ENCODE peak calls at places on chromosomes 2 and 18, in eight cellular contexts. One of them, this sample, is unnamed.

GRCh38 chr2:170244555-170244954 is 66.6 kb downstream of the MYO3B start:
- DNase-seq in testis: no peak
- DNase-seq in breast epithelium: no peak
- DNase-seq in SK-N-SH: no peak
- DNase-seq in heart left ventricle: no peak
- DNase-seq in mucosa of descending colon: no peak
- DNase-seq in OCI-LY7: no peak
- DNase-seq in spleen: no peak
- DNase-seq in this sample: no peak

GRCh38 chr2:235244497-235245215 is 249.2 kb upstream of the AGAP1 start:
- DNase-seq in testis: no peak
- DNase-seq in breast epithelium: no peak
- DNase-seq in SK-N-SH: no peak
- DNase-seq in heart left ventricle: no peak
- DNase-seq in mucosa of descending colon: peak
- DNase-seq in OCI-LY7: no peak
- DNase-seq in spleen: no peak
- DNase-seq in this sample: no peak

GRCh38 chr18:13337369-13337768 is 118.8 kb downstream of the LDLRAD4 start:
- DNase-seq in testis: no peak
- DNase-seq in breast epithelium: no peak
- DNase-seq in SK-N-SH: no peak
- DNase-seq in heart left ventricle: no peak
- DNase-seq in mucosa of descending colon: no peak
- DNase-seq in OCI-LY7: no peak
- DNase-seq in spleen: no peak
- DNase-seq in this sample: no peak

GRCh38 chr2:109182426-109182825 is 53.4 kb downstream of the SH3RF3 start:
- DNase-seq in testis: no peak
- DNase-seq in breast epithelium: no peak
- DNase-seq in SK-N-SH: no peak
- DNase-seq in heart left ventricle: no peak
- DNase-seq in mucosa of descending colon: no peak
- DNase-seq in OCI-LY7: no peak
- DNase-seq in spleen: no peak
- DNase-seq in this sample: no peak

GRCh38 chr2:64914247-64914646 is 75.0 kb upstream of the SLC1A4 start:
- DNase-seq in testis: no peak
- DNase-seq in breast epithelium: no peak
- DNase-seq in SK-N-SH: no peak
- DNase-seq in heart left ventricle: no peak
- DNase-seq in mucosa of descending colon: no peak
- DNase-seq in OCI-LY7: peak
- DNase-seq in spleen: no peak
- DNase-seq in this sample: no peak

GRCh38 chr2:178363252-178363651 is 87.7 kb downstream of the PRKRA start:
- DNase-seq in testis: no peak
- DNase-seq in breast epithelium: peak
- DNase-seq in SK-N-SH: no peak
- DNase-seq in heart left ventricle: no peak
- DNase-seq in mucosa of descending colon: no peak
- DNase-seq in OCI-LY7: no peak
- DNase-seq in spleen: no peak
- DNase-seq in this sample: no peak

GRCh38 chr2:188693111-188693510 is 281.1 kb upstream of the COL3A1 start:
- DNase-seq in testis: peak
- DNase-seq in breast epithelium: peak
- DNase-seq in SK-N-SH: no peak
- DNase-seq in heart left ventricle: no peak
- DNase-seq in mucosa of descending colon: no peak
- DNase-seq in OCI-LY7: no peak
- DNase-seq in spleen: peak
- DNase-seq in this sample: no peak

GRCh38 chr2:27407798-27408491 is 1.4 kb downstream of the PPM1G start:
- DNase-seq in testis: peak
- DNase-seq in breast epithelium: no peak
- DNase-seq in SK-N-SH: peak
- DNase-seq in heart left ventricle: no peak
- DNase-seq in mucosa of descending colon: peak
- DNase-seq in OCI-LY7: peak
- DNase-seq in spleen: no peak
- DNase-seq in this sample: no peak

GRCh38 chr18:74456017-74456408 is 1.1 kb downstream of the DIPK1C start:
- DNase-seq in testis: no peak
- DNase-seq in breast epithelium: no peak
- DNase-seq in SK-N-SH: no peak
- DNase-seq in heart left ventricle: no peak
- DNase-seq in mucosa of descending colon: no peak
- DNase-seq in OCI-LY7: no peak
- DNase-seq in spleen: no peak
- DNase-seq in this sample: no peak
- H3K4me3 ChIP-seq in testis: peak
- H3K4me3 ChIP-seq in breast epithelium: peak
- H3K4me3 ChIP-seq in SK-N-SH: no peak
- H3K4me3 ChIP-seq in heart left ventricle: peak
- H3K4me3 ChIP-seq in mucosa of descending colon: no peak
- H3K4me3 ChIP-seq in OCI-LY7: no peak
- H3K4me3 ChIP-seq in spleen: peak
- H3K4me3 ChIP-seq in this sample: peak

GRCh38 chr18:50969448-50969847 is 1.6 kb downstream of the ELAC1 start:
- DNase-seq in testis: no peak
- DNase-seq in breast epithelium: no peak
- DNase-seq in SK-N-SH: no peak
- DNase-seq in heart left ventricle: no peak
- DNase-seq in mucosa of descending colon: no peak
- DNase-seq in OCI-LY7: no peak
- DNase-seq in spleen: no peak
- DNase-seq in this sample: no peak
- H3K4me3 ChIP-seq in testis: no peak
- H3K4me3 ChIP-seq in breast epithelium: no peak
- H3K4me3 ChIP-seq in SK-N-SH: peak
- H3K4me3 ChIP-seq in heart left ventricle: peak
- H3K4me3 ChIP-seq in mucosa of descending colon: no peak
- H3K4me3 ChIP-seq in OCI-LY7: peak
- H3K4me3 ChIP-seq in spleen: no peak
- H3K4me3 ChIP-seq in this sample: no peak

GRCh38 chr2:215316336-215316735 is 4.5 kb downstream of the ATIC start:
- DNase-seq in testis: no peak
- DNase-seq in breast epithelium: no peak
- DNase-seq in SK-N-SH: no peak
- DNase-seq in heart left ventricle: no peak
- DNase-seq in mucosa of descending colon: no peak
- DNase-seq in OCI-LY7: no peak
- DNase-seq in spleen: no peak
- DNase-seq in this sample: no peak

GRCh38 chr2:215311625-215312394 is at the start of gene ATIC:
- DNase-seq in testis: peak
- DNase-seq in breast epithelium: peak
- DNase-seq in SK-N-SH: peak
- DNase-seq in heart left ventricle: peak
- DNase-seq in mucosa of descending colon: peak
- DNase-seq in OCI-LY7: peak
- DNase-seq in spleen: peak
- DNase-seq in this sample: peak

GRCh38 chr2:215315301-215315700 is 3.4 kb downstream of the ATIC start:
- DNase-seq in testis: no peak
- DNase-seq in breast epithelium: no peak
- DNase-seq in SK-N-SH: no peak
- DNase-seq in heart left ventricle: no peak
- DNase-seq in mucosa of descending colon: no peak
- DNase-seq in OCI-LY7: no peak
- DNase-seq in spleen: no peak
- DNase-seq in this sample: no peak

GRCh38 chr2:215313219-215313656 is 1.4 kb downstream of the ATIC start:
- DNase-seq in testis: no peak
- DNase-seq in breast epithelium: no peak
- DNase-seq in SK-N-SH: no peak
- DNase-seq in heart left ventricle: no peak
- DNase-seq in mucosa of descending colon: no peak
- DNase-seq in OCI-LY7: no peak
- DNase-seq in spleen: no peak
- DNase-seq in this sample: no peak

DNA sequence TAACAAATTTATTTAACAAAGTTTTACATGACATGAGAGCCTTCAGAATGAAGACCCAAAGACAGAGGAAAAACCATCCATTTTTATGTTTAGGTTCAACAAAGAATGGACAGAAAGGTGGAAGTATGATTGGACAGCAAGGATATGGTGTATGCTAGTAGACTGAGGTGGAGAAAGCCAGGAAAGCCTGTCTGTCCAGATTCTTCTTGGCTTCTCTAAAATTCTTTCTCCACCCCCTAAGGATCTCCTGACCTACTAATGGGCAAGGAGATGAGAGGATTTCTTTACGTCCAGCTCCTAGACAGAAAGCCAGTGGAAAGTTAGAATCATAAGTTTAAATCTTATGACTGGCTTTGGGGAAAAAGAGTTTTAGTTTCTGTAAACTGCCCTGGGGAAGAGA is 3.0 kb downstream of the ATIC start:
- DNase-seq in testis: no peak
- DNase-seq in breast epithelium: no peak
- DNase-seq in SK-N-SH: no peak
- DNase-seq in heart left ventricle: no peak
- DNase-seq in mucosa of descending colon: no peak
- DNase-seq in OCI-LY7: no peak
- DNase-seq in spleen: no peak
- DNase-seq in this sample: no peak
- H3K4me3 ChIP-seq in testis: no peak
- H3K4me3 ChIP-seq in breast epithelium: no peak
- H3K4me3 ChIP-seq in SK-N-SH: no peak
- H3K4me3 ChIP-seq in heart left ventricle: no peak
- H3K4me3 ChIP-seq in mucosa of descending colon: no peak
- H3K4me3 ChIP-seq in OCI-LY7: peak
- H3K4me3 ChIP-seq in spleen: no peak
- H3K4me3 ChIP-seq in this sample: no peak

GRCh38 chr2:190117305-190117704 is 54.8 kb upstream of the MSTN start:
- DNase-seq in testis: no peak
- DNase-seq in breast epithelium: no peak
- DNase-seq in SK-N-SH: no peak
- DNase-seq in heart left ventricle: no peak
- DNase-seq in mucosa of descending colon: no peak
- DNase-seq in OCI-LY7: no peak
- DNase-seq in spleen: no peak
- DNase-seq in this sample: no peak

GRCh38 chr2:190111166-190111565 is 48.6 kb upstream of the MSTN start:
- DNase-seq in testis: no peak
- DNase-seq in breast epithelium: no peak
- DNase-seq in SK-N-SH: no peak
- DNase-seq in heart left ventricle: no peak
- DNase-seq in mucosa of descending colon: no peak
- DNase-seq in OCI-LY7: no peak
- DNase-seq in spleen: no peak
- DNase-seq in this sample: no peak

GRCh38 chr2:190110699-190111098 is 48.2 kb upstream of the MSTN start:
- DNase-seq in testis: no peak
- DNase-seq in breast epithelium: no peak
- DNase-seq in SK-N-SH: no peak
- DNase-seq in heart left ventricle: no peak
- DNase-seq in mucosa of descending colon: no peak
- DNase-seq in OCI-LY7: no peak
- DNase-seq in spleen: no peak
- DNase-seq in this sample: no peak

GRCh38 chr2:190110131-190110530 is 47.6 kb upstream of the MSTN start:
- DNase-seq in testis: no peak
- DNase-seq in breast epithelium: no peak
- DNase-seq in SK-N-SH: no peak
- DNase-seq in heart left ventricle: no peak
- DNase-seq in mucosa of descending colon: no peak
- DNase-seq in OCI-LY7: no peak
- DNase-seq in spleen: no peak
- DNase-seq in this sample: no peak

GRCh38 chr2:190113000-190113399 is 50.5 kb upstream of the MSTN start:
- DNase-seq in testis: no peak
- DNase-seq in breast epithelium: no peak
- DNase-seq in SK-N-SH: no peak
- DNase-seq in heart left ventricle: no peak
- DNase-seq in mucosa of descending colon: no peak
- DNase-seq in OCI-LY7: no peak
- DNase-seq in spleen: no peak
- DNase-seq in this sample: no peak
- H3K4me3 ChIP-seq in testis: no peak
- H3K4me3 ChIP-seq in breast epithelium: no peak
- H3K4me3 ChIP-seq in SK-N-SH: no peak
- H3K4me3 ChIP-seq in heart left ventricle: no peak
- H3K4me3 ChIP-seq in mucosa of descending colon: no peak
- H3K4me3 ChIP-seq in OCI-LY7: no peak
- H3K4me3 ChIP-seq in spleen: no peak
- H3K4me3 ChIP-seq in this sample: no peak

DNA sequence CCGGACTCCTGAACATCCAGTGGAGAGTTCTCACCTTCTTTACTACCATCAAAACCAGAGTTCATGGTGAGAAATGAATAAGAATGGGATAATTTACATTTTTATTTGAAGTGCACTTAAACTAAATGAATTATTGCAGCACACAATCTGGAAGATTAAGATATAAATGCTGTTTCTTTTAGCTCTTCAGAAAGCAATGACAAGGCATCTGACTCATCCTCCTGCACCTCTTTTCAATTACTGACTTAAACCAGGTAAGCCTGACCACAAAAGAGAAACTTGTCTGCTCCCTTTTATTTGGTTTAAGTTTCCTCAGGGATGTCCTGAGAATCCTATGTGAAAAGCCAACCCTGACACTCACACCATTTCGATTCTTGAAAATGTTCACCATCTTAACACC is 720 bp upstream of the DSC2 start:
- DNase-seq in testis: no peak
- DNase-seq in breast epithelium: no peak
- DNase-seq in SK-N-SH: no peak
- DNase-seq in heart left ventricle: no peak
- DNase-seq in mucosa of descending colon: no peak
- DNase-seq in OCI-LY7: no peak
- DNase-seq in spleen: no peak
- DNase-seq in this sample: no peak
- H3K4me3 ChIP-seq in testis: no peak
- H3K4me3 ChIP-seq in breast epithelium: no peak
- H3K4me3 ChIP-seq in SK-N-SH: no peak
- H3K4me3 ChIP-seq in heart left ventricle: peak
- H3K4me3 ChIP-seq in mucosa of descending colon: no peak
- H3K4me3 ChIP-seq in OCI-LY7: no peak
- H3K4me3 ChIP-seq in spleen: no peak
- H3K4me3 ChIP-seq in this sample: no peak

This sample was measured in iPS DF 6.9.